ENCODE peak calls at places on chromosomes 12 and 14, in ten cellular contexts. M is activated CD4-positive, alpha-beta T cell treated with anti-CD3 and anti-CD28 coated beads, Interleukin-2, amount 50 U/mL, for 1 hour; Y is dermis microvascular lymphatic vessel endothelial cell; X is GM12878; A is stimulated activated effector memory CD8-positive, alpha-beta T cell treated with anti-CD3 and anti-CD28 coated beads, Interleukin-12 subunit alpha, Interleukin-12 subunit beta, amount 100 ng/mL, for 72 hours; I is amygdala; K is ovary; Z is naive thymus-derived CD4-positive, alpha-beta T cell; H is omental fat pad; D is NCI-H2081. S is an unnamed sample.

GRCh38 chr12:64610660-64611429 is 550 bp downstream of the RASSF3 start:
- DNase-seq in M (peak), Y (no peak), X (no peak), A (peak), I (no peak), K (peak), Z (peak), H (peak), D (peak), S (peak)

GRCh38 chr12:57740656-57741412 is 2.3 kb upstream of the AGAP2 start:
- DNase-seq in M (peak), Y (no peak), X (peak), A (peak), I (no peak), K (no peak), Z (peak), H (no peak), D (no peak), S (peak)

GRCh38 chr12:4353785-4354208 is 25.7 kb downstream of the FGF23 start:
- DNase-seq in M (peak), Y (no peak), X (no peak), A (no peak), I (no peak), K (no peak), Z (peak), H (no peak), D (peak), S (no peak)

GRCh38 chr14:94307410-94307992 is 14.4 kb upstream of the SERPINA10 start:
- DNase-seq in M (no peak), Y (no peak), X (no peak), A (peak), I (no peak), K (no peak), Z (no peak), H (no peak), D (no peak), S (no peak)

GRCh38 chr14:22613091-22613695 is 15.1 kb downstream of the ABHD4 start:
- DNase-seq in M (no peak), Y (no peak), X (no peak), A (no peak), I (no peak), K (no peak), Z (no peak), H (no peak), D (no peak), S (no peak)

GRCh38 chr12:96238336-96239031 is 44.3 kb downstream of the ELK3 start:
- DNase-seq in M (no peak), Y (no peak), X (no peak), A (no peak), I (no peak), K (no peak), Z (no peak), H (no peak), D (no peak), S (no peak)

GRCh38 chr12:22231836-22232235 is 102.7 kb downstream of the ST8SIA1 start:
- DNase-seq in M (no peak), Y (no peak), X (no peak), A (no peak), I (no peak), K (no peak), Z (no peak), H (no peak), D (no peak), S (no peak)

GRCh38 chr12:105257321-105257728 is 21.4 kb upstream of the APPL2 start:
- DNase-seq in M (no peak), Y (no peak), X (no peak), A (no peak), I (no peak), K (no peak), Z (no peak), H (no peak), D (no peak), S (no peak)

GRCh38 chr12:39905152-39905551 is 200.7 kb downstream of the SLC2A13 start:
- DNase-seq in M (no peak), Y (no peak), X (no peak), A (no peak), I (no peak), K (peak), Z (no peak), H (no peak), D (peak), S (no peak)

GRCh38 chr14:99324291-99324690 is 52.3 kb upstream of the BCL11B start:
- DNase-seq in M (no peak), Y (no peak), X (no peak), A (no peak), I (no peak), K (no peak), Z (no peak), H (no peak), D (no peak), S (no peak)

GRCh38 chr12:42957136-42957535 is 367.6 kb upstream of the PRICKLE1 start:
- DNase-seq in M (no peak), Y (no peak), X (no peak), A (no peak), I (no peak), K (peak), Z (no peak), H (no peak), D (peak), S (no peak)

GRCh38 chr12:98328467-98328866 is 186.9 kb upstream of the TMPO start:
- DNase-seq in M (no peak), Y (no peak), X (no peak), A (no peak), I (no peak), K (no peak), Z (no peak), H (no peak), D (no peak), S (no peak)